ENCODE peak calls at places on chromosomes 1 and 21, in nine cellular contexts. K, Q, R, J, C, M, F, X and D are unnamed samples.

GRCh38 chr1:32701951-32702598 is 495 bp downstream of the SYNC start:
- DNase-seq in J (peak; percentile 48), K (peak; percentile 44), F (peak; percentile 42), Q (peak; percentile 33), X (peak; percentile 38), C (no peak), M (peak; percentile 66), R (peak; percentile 71), D (no peak)

GRCh38 chr1:226100436-226101347 is 38.2 kb downstream of the H3-3A start:
- DNase-seq in X (peak; percentile 35), F (peak; percentile 54), R (no peak), J (peak; percentile 47), C (no peak), Q (peak; percentile 46), K (no peak), M (peak; percentile 77), D (no peak)

GRCh38 chr1:101081496-101082282 is 56.1 kb upstream of the DPH5 start:
- DNase-seq in J (no peak), F (peak; percentile 2), C (no peak), Q (no peak), X (no peak), K (no peak), R (no peak), M (no peak), D (no peak)

GRCh38 chr1:223776075-223776814 is 63.9 kb downstream of the CAPN2 start:
- DNase-seq in X (no peak), J (no peak), M (peak; percentile 35), F (no peak), K (no peak), C (no peak), Q (peak; percentile 94), R (no peak), D (peak; percentile 40)

GRCh38 chr1:57377731-57378139 is 46.1 kb downstream of the DAB1 start:
- DNase-seq in M (peak; percentile 78), K (no peak), R (no peak), J (no peak), X (no peak), C (no peak), Q (no peak), F (no peak), D (no peak)

GRCh38 chr21:41843584-41843983 is 35.6 kb downstream of the PRDM15 start:
- DNase-seq in K (no peak), M (no peak), Q (no peak), R (no peak), C (no peak), J (no peak), F (no peak), X (no peak), D (no peak)

GRCh38 chr21:36075171-36075570 is 5.3 kb downstream of the CBR1 start:
- DNase-seq in M (no peak), J (no peak), X (no peak), C (no peak), Q (no peak), R (no peak), K (no peak), F (no peak), D (no peak)

GRCh38 chr1:200873671-200874397 is 1.1 kb downstream of the GPR25 start:
- DNase-seq in F (no peak), X (no peak), K (no peak), C (no peak), J (no peak), Q (no peak), R (no peak), M (no peak), D (no peak)

GRCh38 chr1:245463392-245464165 is 308.8 kb downstream of the KIF26B start:
- DNase-seq in F (no peak), M (peak; percentile 39), C (no peak), X (no peak), K (no peak), J (no peak), Q (no peak), R (no peak), D (no peak)

GRCh38 chr1:153534933-153535663 is 693 bp downstream of the S100A6 start:
- DNase-seq in C (no peak), K (peak; percentile 72), J (no peak), R (peak; percentile 88), X (peak; percentile 72), F (peak; percentile 77), M (peak; percentile 47), Q (no peak), D (no peak)
- TF ChIP-seq CTCF in C (no peak), K (no peak), J (no peak), R (no peak), X (no peak), F (no peak), M (no peak), Q (no peak), D (no peak)

DNA sequence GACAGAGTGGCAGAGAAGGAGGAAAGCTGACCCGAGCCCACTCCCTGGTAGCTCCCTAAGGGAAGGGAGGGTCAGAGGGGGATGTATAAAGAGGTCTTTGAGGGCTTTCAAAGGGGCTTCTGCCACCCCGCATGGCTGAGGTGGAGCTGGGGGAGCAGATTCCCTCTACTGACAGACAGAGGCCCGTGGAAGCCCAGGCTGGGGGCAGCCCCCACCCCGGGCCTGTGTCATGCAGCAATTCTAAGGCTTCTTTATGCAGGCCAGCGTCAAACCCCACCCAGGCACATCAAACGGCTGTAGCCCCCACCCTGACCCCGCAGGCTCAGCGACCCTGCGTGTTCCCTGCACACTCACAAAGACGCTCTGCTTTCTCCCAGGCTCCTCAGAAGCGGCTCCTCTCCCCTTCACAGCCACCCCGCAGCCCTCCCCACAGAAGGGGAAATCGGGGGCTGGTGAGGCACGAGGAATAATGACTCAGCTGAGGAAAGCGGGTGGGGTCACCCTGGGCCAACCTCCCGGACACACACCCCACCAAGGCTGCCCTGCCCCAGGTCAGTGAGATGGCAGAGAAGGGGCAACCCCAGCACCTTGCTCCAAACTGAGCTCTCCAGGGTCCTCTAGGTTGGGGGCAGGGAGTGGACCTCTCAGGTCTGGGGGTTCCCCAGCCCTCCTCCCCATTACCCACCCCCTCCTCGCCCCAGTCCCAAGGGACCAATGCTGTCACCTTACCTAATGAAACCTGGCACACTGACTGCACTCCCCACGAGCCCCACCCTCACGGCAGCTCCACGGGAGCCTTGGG is 10.8 kb downstream of the SLC45A3 start:
- DNase-seq in F (peak; percentile 31), M (peak; percentile 53), Q (no peak), R (no peak), X (no peak), J (no peak), C (no peak), K (no peak), D (no peak)
- H3K4me3 ChIP-seq in F (no peak overlapping the region), M (peak overlapping the region; percentile 70), Q (no peak overlapping the region), R (no peak overlapping the region), X (no peak overlapping the region), J (no peak overlapping the region), C (no peak overlapping the region), K (no peak overlapping the region), D (no peak overlapping the region)

DNA sequence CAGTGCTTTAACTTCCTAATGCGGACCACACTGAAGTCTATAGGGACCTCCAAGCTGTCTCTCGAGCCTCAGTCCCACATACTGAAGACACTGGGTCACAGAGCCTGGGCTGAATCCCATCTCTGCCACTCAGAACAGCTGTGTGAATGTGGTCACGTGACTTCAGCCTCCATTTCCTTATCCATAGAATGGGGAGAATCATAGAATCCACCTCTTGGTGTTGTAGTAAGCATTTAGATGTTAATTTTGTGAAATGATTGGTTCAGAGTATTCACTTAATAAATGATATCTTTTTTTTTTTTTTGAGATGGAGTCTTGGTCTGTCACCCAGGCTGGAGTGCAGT is 41.2 kb upstream of the LYST start:
- DNase-seq in K (no peak), R (no peak), X (no peak), J (no peak), M (no peak), C (no peak), Q (no peak), F (no peak), D (no peak)
- TF ChIP-seq CTCF in K (no peak), R (no peak), X (no peak), J (no peak), M (no peak), C (no peak), Q (no peak), F (no peak), D (no peak)

GRCh38 chr21:25790122-25790951 is 55.6 kb downstream of the GABPA start:
- DNase-seq in F (peak; percentile 21), C (peak; percentile 35), R (no peak), Q (peak; percentile 16), M (peak; percentile 63), X (no peak), J (no peak), K (no peak), D (peak; percentile 47)
- H3K4me3 ChIP-seq in F (no peak overlapping the region), C (peak overlapping the region; percentile 15), R (peak overlapping the region; percentile 34), Q (peak overlapping the region; percentile 49), M (no peak overlapping the region), X (peak overlapping the region; percentile 56), J (peak overlapping the region; percentile 25), K (peak overlapping the region; percentile 16), D (peak overlapping the region; percentile 23)